ENCODE peak calls at places on chromosomes 12 and 14, in four cellular contexts. J is natural killer cell, E is mesothelial cell of epicardium, G is GM20000. P is an unnamed sample.

GRCh38 chr12:109983432-109984142 is 12.6 kb downstream of the GIT2 start:
- DNase-seq in J (no peak), E (no peak), G (no peak), P (no peak)

GRCh38 chr12:57047981-57048380 is 1.9 kb downstream of the MYO1A start:
- DNase-seq in E (no peak), J (no peak), G (no peak), P (no peak)

GRCh38 chr14:23294734-23295561 is 7.7 kb downstream of the PPP1R3E start:
- DNase-seq in E (no peak), G (peak), J (peak), P (no peak)

GRCh38 chr14:101965796-101966718 is 1.7 kb downstream of the DYNC1H1 start:
- DNase-seq in J (no peak), E (no peak), G (no peak), P (no peak)

GRCh38 chr12:90024261-90024660 is 315.6 kb upstream of the ATP2B1 start:
- DNase-seq in G (no peak), E (no peak), J (no peak), P (no peak)

GRCh38 chr12:113306382-113306781 is 28.5 kb downstream of the SLC8B1 start:
- DNase-seq in E (no peak), J (no peak), G (no peak), P (no peak)

GRCh38 chr12:34406228-34406995 is 384.1 kb downstream of the ALG10 start:
- DNase-seq in E (peak), G (peak), J (peak), P (peak)

GRCh38 chr12:46963977-46964376 is 115.4 kb upstream of the PCED1B start:
- DNase-seq in E (no peak), J (no peak), G (no peak), P (no peak)

GRCh38 chr12:53991077-53991460 is 6.1 kb downstream of the HOXC10 start:
- DNase-seq in G (no peak), J (no peak), E (no peak), P (no peak)

GRCh38 chr12:54404061-54405004 is 14.7 kb downstream of the ITGA5 start:
- DNase-seq in J (peak), G (no peak), E (no peak), P (peak)

DNA sequence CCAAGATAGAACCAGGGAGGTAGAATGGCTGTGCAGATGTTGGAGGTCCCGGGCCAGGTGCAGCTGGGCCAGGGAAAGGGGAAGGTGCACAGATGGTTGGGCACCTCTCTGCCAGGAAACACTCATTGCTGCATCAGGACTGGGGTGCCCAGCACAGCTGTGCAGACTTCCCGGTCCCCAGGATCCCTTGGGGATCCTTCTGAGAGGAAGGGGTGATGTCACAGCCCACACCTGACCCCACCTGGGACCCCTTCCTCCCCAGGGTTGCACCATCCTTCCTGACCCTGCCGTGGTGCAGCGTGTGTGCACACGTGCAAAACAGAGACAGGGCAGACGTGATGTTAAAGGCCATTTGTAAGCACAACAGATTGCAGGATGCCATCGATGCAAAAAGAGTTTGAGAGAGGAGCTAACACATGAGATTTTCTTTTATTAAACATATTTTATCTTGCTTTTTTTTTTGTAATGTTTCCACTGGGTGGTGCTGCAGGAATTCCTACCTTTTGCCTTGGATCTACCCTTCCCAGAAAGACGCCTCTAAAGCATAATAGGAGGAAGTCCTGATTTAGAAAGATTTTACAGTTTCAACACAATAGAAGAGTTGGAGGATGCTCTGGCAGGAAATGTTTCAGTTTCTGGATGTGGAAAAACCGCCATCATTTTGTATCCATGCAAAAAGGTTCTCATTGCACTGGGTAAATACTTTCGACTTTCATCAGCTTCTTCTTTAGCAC is 14.8 kb downstream of the ELK3 start:
- DNase-seq in G (no peak), E (no peak), J (no peak), P (no peak)
- TF ChIP-seq CTCF in G (no peak), E (no peak), J (no peak), P (no peak)

GRCh38 chr12:13268606-13269005 is 72.1 kb downstream of the EMP1 start:
- DNase-seq in E (no peak), G (no peak), J (no peak), P (no peak)

GRCh38 chr12:13273850-13274249 is 77.3 kb downstream of the EMP1 start:
- DNase-seq in E (no peak), J (no peak), G (no peak), P (no peak)

GRCh38 chr12:13273097-13273496 is 76.6 kb downstream of the EMP1 start:
- DNase-seq in E (no peak), G (no peak), J (no peak), P (no peak)

GRCh38 chr12:13275366-13275765 is 78.8 kb downstream of the EMP1 start:
- DNase-seq in G (no peak), E (no peak), J (no peak), P (no peak)

DNA sequence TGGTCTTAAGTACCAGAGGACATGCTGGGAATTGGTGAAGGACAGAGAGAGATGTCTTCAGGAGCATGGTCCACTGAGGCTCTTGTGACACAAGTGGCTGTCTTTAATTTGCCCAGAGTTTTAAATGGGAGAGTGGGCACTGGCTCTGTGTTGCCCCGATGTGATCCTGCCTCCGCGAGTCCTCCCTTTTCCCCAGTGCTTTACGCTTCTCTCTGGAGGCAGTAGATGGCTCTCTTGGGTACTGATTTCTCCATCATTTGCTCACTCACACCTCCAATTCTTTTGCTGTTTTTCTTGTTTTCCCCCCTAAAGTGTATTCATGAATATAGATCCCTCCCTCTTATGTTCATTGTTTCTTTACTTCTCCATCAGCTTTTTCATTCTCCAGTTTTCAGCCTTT is 74.3 kb downstream of the EMP1 start:
- DNase-seq in G (no peak), J (no peak), E (no peak), P (no peak)
- TF ChIP-seq CTCF in G (no peak), J (no peak), E (no peak), P (no peak)

GRCh38 chr12:114935658-114936057 is 251.7 kb upstream of the TBX3 start:
- DNase-seq in J (no peak), G (no peak), E (no peak), P (no peak)
- TF ChIP-seq CTCF in J (no peak), G (no peak), E (no peak), P (no peak)

GRCh38 chr14:75793806-75794205 is 132.8 kb downstream of the TTLL5 start:
- DNase-seq in G (no peak), J (no peak), E (no peak), P (no peak)
- TF ChIP-seq CTCF in G (no peak), J (no peak), E (no peak), P (no peak)

GRCh38 chr14:103091041-103091882 is 3.3 kb upstream of the EXOC3L4 start:
- DNase-seq in G (peak), E (no peak), J (peak), P (peak)
- TF ChIP-seq CTCF in G (peak), E (no peak), J (peak), P (peak)

GRCh38 chr12:64633186-64633939 is 23.1 kb downstream of the RASSF3 start:
- DNase-seq in J (no peak), G (no peak), E (no peak), P (no peak)

GRCh38 chr12:64634508-64635092 is 24.3 kb downstream of the RASSF3 start:
- DNase-seq in G (no peak), J (no peak), E (no peak), P (no peak)

GRCh38 chr12:64635356-64635998 is 25.2 kb downstream of the RASSF3 start:
- DNase-seq in E (no peak), J (no peak), G (no peak), P (no peak)

GRCh38 chr12:64631197-64631596 is 20.9 kb downstream of the RASSF3 start:
- DNase-seq in E (no peak), J (no peak), G (no peak), P (no peak)

GRCh38 chr12:64633940-64634337 is 23.6 kb downstream of the RASSF3 start:
- DNase-seq in G (no peak), E (no peak), J (no peak), P (no peak)
- TF ChIP-seq CTCF in G (no peak), E (no peak), J (no peak), P (no peak)

GRCh38 chr12:104115587-104115975 is 22.4 kb downstream of the NFYB start:
- DNase-seq in E (no peak), G (no peak), J (no peak), P (no peak)

GRCh38 chr12:104106965-104107364 is 31.0 kb downstream of the NFYB start:
- DNase-seq in J (no peak), E (no peak), G (no peak), P (no peak)

GRCh38 chr12:104105461-104105860 is 32.5 kb downstream of the NFYB start:
- DNase-seq in E (no peak), G (no peak), J (no peak), P (no peak)

GRCh38 chr12:104108755-104109445 is 29.1 kb downstream of the NFYB start:
- DNase-seq in E (peak), G (peak), J (peak), P (peak)

GRCh38 chr12:104109446-104110271 is 28.4 kb downstream of the NFYB start:
- DNase-seq in J (no peak), G (no peak), E (no peak), P (no peak)
- TF ChIP-seq CTCF in J (peak), G (no peak), E (peak), P (no peak)

GRCh38 chr12:28583771-28584261 is 393.6 kb downstream of the CCDC91 start:
- DNase-seq in E (no peak), G (no peak), J (no peak), P (no peak)
- TF ChIP-seq CTCF in E (no peak), G (no peak), J (no peak), P (no peak)

GRCh38 chr14:22226381-22226780 is 362.6 kb downstream of the DAD1 start:
- DNase-seq in E (no peak), G (peak), J (no peak), P (no peak)
- TF ChIP-seq CTCF in E (no peak), G (no peak), J (no peak), P (peak)